ENCODE peak calls at places on chromosomes 12 and 14, in ten cellular contexts. A is occipital lobe, H is tibial artery, O is H7, C is PC-9, E is Daoy, X is tibial nerve, Z is amniotic stem cell, F is T-helper 2 cell, K is T-helper 1 cell. J is an unnamed sample.

GRCh38 chr12:111901182-111901581 is 59.2 kb downstream of the MAPKAPK5 start:
- DNase-seq in C (no peak), H (no peak), X (no peak), F (no peak), Z (no peak), K (no peak), O (no peak), E (no peak), A (no peak), J (no peak)

GRCh38 chr12:99005601-99006000 is 360.5 kb downstream of the APAF1 start:
- DNase-seq in K (no peak), E (no peak), H (no peak), Z (no peak), C (no peak), X (no peak), O (no peak), F (no peak), A (no peak), J (no peak)

GRCh38 chr12:6567112-6567680 is 895 bp downstream of the NOP2 start:
- DNase-seq in H (no peak), A (no peak), X (no peak), K (no peak), Z (no peak), F (no peak), O (peak), C (peak), E (peak), J (no peak)

GRCh38 chr14:55399912-55400311 is 11.7 kb downstream of the ATG14 start:
- DNase-seq in Z (no peak), K (no peak), F (no peak), H (no peak), A (no peak), E (peak), C (no peak), X (no peak), O (no peak), J (no peak)

GRCh38 chr14:92164958-92165357 is 43.2 kb downstream of the CPSF2 start:
- DNase-seq in F (no peak), E (no peak), Z (no peak), H (no peak), C (no peak), O (no peak), K (no peak), X (no peak), A (no peak), J (no peak)

GRCh38 chr12:132310181-132311040 is 19.0 kb downstream of the GALNT9 start:
- DNase-seq in Z (no peak), A (peak), O (no peak), H (no peak), C (no peak), E (peak), K (no peak), X (no peak), F (no peak), J (no peak)

GRCh38 chr12:82209533-82209932 is 148.7 kb downstream of the CCDC59 start:
- DNase-seq in O (no peak), C (no peak), H (no peak), E (no peak), Z (no peak), A (no peak), K (no peak), X (no peak), F (no peak), J (no peak)

GRCh38 chr14:64444984-64445845 is 20.1 kb upstream of the AKAP5 start:
- DNase-seq in F (no peak), K (peak), Z (peak), E (peak), H (peak), C (no peak), A (peak), O (no peak), X (no peak), J (peak)

GRCh38 chr12:30850684-30851083 is 75.9 kb upstream of the TSPAN11 start:
- DNase-seq in H (no peak), O (no peak), C (no peak), A (no peak), X (no peak), E (no peak), F (no peak), Z (no peak), K (no peak), J (no peak)